ENCODE peak calls at places on chromosomes 5 and 9, in nine cellular contexts. L, J, Z, U, D, W, G, N and V are unnamed samples.

GRCh38 chr5:116571568-116572321 is 2.9 kb downstream of the SEMA6A start:
- DNase-seq in L (peak), J (no peak), Z (no peak), U (no peak), D (no peak), W (peak), G (no peak), N (no peak), V (no peak)

GRCh38 chr5:33725846-33726245 is 165.9 kb downstream of the ADAMTS12 start:
- DNase-seq in L (no peak), J (peak), Z (peak), U (no peak), D (no peak), W (no peak), G (peak), N (peak), V (no peak)

GRCh38 chr9:97388721-97389238 is 23.1 kb upstream of the TDRD7 start:
- DNase-seq in L (no peak), J (no peak), Z (no peak), U (no peak), D (no peak), W (no peak), G (no peak), N (no peak), V (no peak)

GRCh38 chr5:134268019-134268601 is 42.2 kb upstream of the PPP2CA start:
- DNase-seq in L (no peak), J (no peak), Z (no peak), U (no peak), D (no peak), W (no peak), G (no peak), N (no peak), V (no peak)

GRCh38 chr5:153641183-153641688 is 150.8 kb downstream of the GRIA1 start:
- DNase-seq in L (no peak), J (peak), Z (no peak), U (no peak), D (no peak), W (no peak), G (no peak), N (no peak), V (no peak)

GRCh38 chr9:120348951-120349429 is 231.0 kb downstream of the CDK5RAP2 start:
- DNase-seq in L (no peak), J (peak), Z (peak), U (no peak), D (no peak), W (peak), G (peak), N (peak), V (peak)

GRCh38 chr9:2466703-2467102 is 154.9 kb upstream of the VLDLR start:
- DNase-seq in L (peak), J (no peak), Z (no peak), U (no peak), D (no peak), W (no peak), G (no peak), N (no peak), V (no peak)

GRCh38 chr5:69149676-69150010 is 17.3 kb upstream of the CCNB1 start:
- DNase-seq in L (no peak), J (no peak), Z (no peak), U (no peak), D (no peak), W (no peak), G (no peak), N (no peak), V (no peak)

GRCh38 chr5:153880094-153880493 is 158.6 kb downstream of the FAM114A2 start:
- DNase-seq in L (no peak), J (no peak), Z (no peak), U (no peak), D (no peak), W (no peak), G (no peak), N (no peak), V (no peak)

GRCh38 chr9:96150324-96151023 is 151.5 kb downstream of the HSD17B3 start:
- DNase-seq in L (no peak), J (no peak), Z (no peak), U (no peak), D (no peak), W (no peak), G (no peak), N (no peak), V (no peak)

GRCh38 chr9:106127771-106128170 is 433.4 kb downstream of the TMEM38B start:
- DNase-seq in L (no peak), J (no peak), Z (no peak), U (no peak), D (no peak), W (no peak), G (no peak), N (no peak), V (peak)

DNA sequence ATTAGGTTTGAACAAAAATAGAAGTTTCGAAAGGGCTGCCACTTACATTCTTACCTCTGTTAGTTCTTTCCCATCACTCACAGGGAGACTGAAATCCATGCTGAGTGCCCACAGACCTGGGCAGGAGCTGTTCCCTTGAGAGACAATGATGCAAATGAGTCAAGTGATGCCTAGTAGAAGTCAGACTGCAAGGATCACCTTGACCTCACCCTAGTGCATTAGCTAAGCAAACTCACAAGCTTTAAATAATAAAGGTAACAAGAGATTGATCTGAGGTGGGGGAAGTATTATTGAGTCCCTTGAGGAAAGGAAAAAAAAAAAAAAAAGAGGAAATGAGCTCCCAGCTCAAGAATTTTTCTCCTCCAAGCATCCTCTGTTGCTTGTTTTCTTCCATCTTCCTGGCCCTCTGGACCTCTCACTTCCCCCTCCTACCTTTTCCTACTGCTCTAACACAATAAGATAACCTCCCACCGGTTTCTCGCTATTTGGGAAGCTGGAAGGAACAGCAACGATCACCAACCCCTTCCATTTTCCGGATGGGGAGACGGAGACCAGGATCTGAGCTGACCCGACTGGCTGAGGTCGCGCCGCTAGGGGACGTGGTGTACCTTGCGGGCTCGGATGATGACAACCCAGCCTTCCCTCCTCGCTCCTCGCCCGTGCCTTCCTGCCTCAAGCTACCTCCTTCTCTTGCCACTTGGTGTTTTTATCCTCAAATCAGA is 2.0 kb downstream of the LPAR1 start:
- DNase-seq in L (peak), J (peak), Z (peak), U (no peak), D (peak), W (peak), G (peak), N (peak), V (no peak)
- TF ChIP-seq CTCF in L (peak), J (peak), Z (peak), U (peak), D (peak), W (peak), G (peak), N (peak), V (peak)

DNA sequence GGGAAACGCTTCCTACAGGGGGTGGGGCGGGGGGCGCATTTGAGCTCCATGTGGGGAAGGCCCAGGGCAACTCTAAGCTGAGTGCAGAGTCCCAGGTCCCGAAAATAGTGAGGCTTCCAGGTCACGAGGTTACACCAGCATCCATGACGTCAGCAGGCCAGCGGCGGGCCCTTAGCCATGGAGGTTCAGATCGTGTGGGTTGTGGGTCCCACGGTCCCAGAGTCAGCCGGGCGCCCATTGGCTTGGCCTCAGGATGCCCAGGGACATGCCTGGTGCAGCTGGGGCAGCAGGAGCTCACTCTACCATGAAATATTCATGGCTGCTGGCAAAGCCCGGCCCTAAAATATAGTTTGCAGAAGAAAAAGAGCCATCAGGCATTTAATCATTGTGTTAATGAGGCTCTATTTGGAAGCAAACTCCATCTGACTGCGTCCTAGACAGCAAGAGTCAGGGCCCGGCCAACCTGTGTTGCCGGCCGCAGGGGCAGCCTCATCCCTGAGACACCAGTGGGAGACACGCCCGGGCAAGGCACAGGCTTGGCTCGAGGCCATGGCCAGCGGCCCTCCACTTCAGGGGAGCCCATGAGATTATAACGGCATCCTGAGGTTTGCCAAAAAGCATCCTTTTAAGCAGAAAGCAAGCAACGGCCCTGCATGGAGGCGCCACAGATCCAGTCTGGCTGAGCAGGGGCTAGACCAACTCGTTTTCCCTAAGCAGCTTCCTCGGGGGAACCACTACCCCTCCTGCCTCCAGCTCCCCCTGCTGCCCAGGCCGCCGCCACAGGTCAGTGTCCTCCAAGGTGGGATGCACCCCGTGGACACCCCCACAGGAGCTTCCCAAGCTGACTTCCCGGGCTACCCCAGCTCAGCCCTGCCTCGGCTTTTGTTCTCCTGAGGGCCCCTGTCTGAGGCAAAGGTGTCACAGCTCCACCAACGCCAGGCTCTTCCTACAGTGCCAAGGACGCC is 108.9 kb upstream of the PPP1R26 start:
- DNase-seq in L (no peak), J (no peak), Z (no peak), U (no peak), D (no peak), W (no peak), G (no peak), N (no peak), V (no peak)
- TF ChIP-seq CTCF in L (no peak), J (no peak), Z (no peak), U (no peak), D (no peak), W (no peak), G (no peak), N (no peak), V (no peak)

GRCh38 chr5:171845040-171845439 is 59.4 kb downstream of the SMIM23 start:
- DNase-seq in L (no peak), J (no peak), Z (no peak), U (no peak), D (no peak), W (no peak), G (no peak), N (no peak), V (no peak)

GRCh38 chr5:171848006-171848405 is 62.4 kb downstream of the SMIM23 start:
- DNase-seq in L (no peak), J (no peak), Z (no peak), U (no peak), D (no peak), W (peak), G (no peak), N (no peak), V (no peak)

GRCh38 chr5:171847026-171847425 is 61.4 kb downstream of the SMIM23 start:
- DNase-seq in L (no peak), J (no peak), Z (no peak), U (no peak), D (no peak), W (no peak), G (no peak), N (no peak), V (no peak)

GRCh38 chr5:171848487-171848886 is 62.9 kb downstream of the SMIM23 start:
- DNase-seq in L (no peak), J (no peak), Z (no peak), U (no peak), D (no peak), W (no peak), G (no peak), N (no peak), V (no peak)

GRCh38 chr5:171845857-171846785 is 60.5 kb downstream of the SMIM23 start:
- DNase-seq in L (no peak), J (peak), Z (peak), U (no peak), D (no peak), W (no peak), G (peak), N (peak), V (no peak)
- TF ChIP-seq CTCF in L (no peak), J (peak), Z (no peak), U (no peak), D (no peak), W (no peak), G (peak), N (peak), V (peak)

GRCh38 chr9:104899759-104900247 is 28.2 kb downstream of the ABCA1 start:
- DNase-seq in L (no peak), J (no peak), Z (no peak), U (no peak), D (no peak), W (no peak), G (no peak), N (no peak), V (no peak)
- TF ChIP-seq CTCF in L (no peak), J (no peak), Z (no peak), U (no peak), D (no peak), W (no peak), G (no peak), N (no peak), V (no peak)

GRCh38 chr5:42089705-42090104 is 164.6 kb downstream of the FBXO4 start:
- DNase-seq in L (no peak), J (no peak), Z (no peak), U (no peak), D (no peak), W (no peak), G (no peak), N (peak), V (no peak)
- TF ChIP-seq CTCF in L (no peak), J (no peak), Z (no peak), U (no peak), D (no peak), W (no peak), G (no peak), N (no peak), V (no peak)

GRCh38 chr9:125356032-125356431 is 94.4 kb downstream of the GAPVD1 start:
- DNase-seq in L (no peak), J (no peak), Z (no peak), U (no peak), D (no peak), W (no peak), G (no peak), N (no peak), V (no peak)

GRCh38 chr9:125359011-125359410 is 97.4 kb downstream of the GAPVD1 start:
- DNase-seq in L (no peak), J (no peak), Z (no peak), U (no peak), D (no peak), W (no peak), G (no peak), N (no peak), V (no peak)

GRCh38 chr9:125366676-125367075 is 105.0 kb downstream of the GAPVD1 start:
- DNase-seq in L (no peak), J (no peak), Z (no peak), U (no peak), D (no peak), W (no peak), G (no peak), N (no peak), V (no peak)

GRCh38 chr9:125360621-125361020 is 99.0 kb downstream of the GAPVD1 start:
- DNase-seq in L (no peak), J (no peak), Z (no peak), U (no peak), D (no peak), W (no peak), G (no peak), N (no peak), V (no peak)

GRCh38 chr9:125361837-125362531 is 100.4 kb downstream of the GAPVD1 start:
- DNase-seq in L (no peak), J (peak), Z (no peak), U (no peak), D (no peak), W (no peak), G (no peak), N (peak), V (no peak)
- TF ChIP-seq CTCF in L (no peak), J (peak), Z (peak), U (peak), D (no peak), W (peak), G (peak), N (peak), V (peak)